ENCODE peak calls at places on chromosomes 16 and 17, in seven cellular contexts. One of them, this sample, is unnamed.

GRCh38 chr16:85919271-85920267 is 20.6 kb downstream of the IRF8 start:
- DNase-seq in CD8-positive, alpha-beta T cell: no peak
- DNase-seq in OCI-LY7: no peak
- DNase-seq in tibial artery: no peak
- DNase-seq in upper lobe of left lung: no peak
- DNase-seq in CD4-positive, alpha-beta T cell: no peak
- DNase-seq in cardiac muscle cell: no peak
- DNase-seq in this sample: no peak

GRCh38 chr17:78032166-78032565 is 73.7 kb downstream of the TNRC6C start:
- DNase-seq in CD8-positive, alpha-beta T cell: no peak
- DNase-seq in OCI-LY7: no peak
- DNase-seq in tibial artery: no peak
- DNase-seq in upper lobe of left lung: no peak
- DNase-seq in CD4-positive, alpha-beta T cell: no peak
- DNase-seq in cardiac muscle cell: peak; percentile 43
- DNase-seq in this sample: no peak

GRCh38 chr16:23282508-23282907 is 19.6 kb upstream of the SCNN1B start:
- DNase-seq in CD8-positive, alpha-beta T cell: no peak
- DNase-seq in OCI-LY7: no peak
- DNase-seq in tibial artery: no peak
- DNase-seq in upper lobe of left lung: no peak
- DNase-seq in CD4-positive, alpha-beta T cell: no peak
- DNase-seq in cardiac muscle cell: no peak
- DNase-seq in this sample: no peak

GRCh38 chr17:62862251-62862650 is 54.1 kb upstream of the MARCHF10 start:
- DNase-seq in CD8-positive, alpha-beta T cell: no peak
- DNase-seq in OCI-LY7: no peak
- DNase-seq in tibial artery: no peak
- DNase-seq in upper lobe of left lung: no peak
- DNase-seq in CD4-positive, alpha-beta T cell: no peak
- DNase-seq in cardiac muscle cell: no peak
- DNase-seq in this sample: no peak

GRCh38 chr16:85126731-85127662 is 14.7 kb upstream of the CIBAR2 start:
- DNase-seq in CD8-positive, alpha-beta T cell: no peak
- DNase-seq in OCI-LY7: no peak
- DNase-seq in tibial artery: peak; percentile 69
- DNase-seq in upper lobe of left lung: no peak
- DNase-seq in CD4-positive, alpha-beta T cell: no peak
- DNase-seq in cardiac muscle cell: peak; percentile 94
- DNase-seq in this sample: no peak

GRCh38 chr17:8622191-8622590 is 8.3 kb downstream of the MYH10 start:
- DNase-seq in CD8-positive, alpha-beta T cell: no peak
- DNase-seq in OCI-LY7: no peak
- DNase-seq in tibial artery: no peak
- DNase-seq in upper lobe of left lung: no peak
- DNase-seq in CD4-positive, alpha-beta T cell: no peak
- DNase-seq in cardiac muscle cell: no peak
- DNase-seq in this sample: no peak

GRCh38 chr16:47939690-47940089 is 216.1 kb downstream of the ABCC12 start:
- DNase-seq in CD8-positive, alpha-beta T cell: no peak
- DNase-seq in OCI-LY7: no peak
- DNase-seq in tibial artery: no peak
- DNase-seq in upper lobe of left lung: no peak
- DNase-seq in CD4-positive, alpha-beta T cell: no peak
- DNase-seq in cardiac muscle cell: no peak
- DNase-seq in this sample: no peak

GRCh38 chr16:14284930-14285541 is 213.9 kb downstream of the MRTFB start:
- DNase-seq in CD8-positive, alpha-beta T cell: no peak
- DNase-seq in OCI-LY7: peak; percentile 81
- DNase-seq in tibial artery: no peak
- DNase-seq in upper lobe of left lung: peak; percentile 53
- DNase-seq in CD4-positive, alpha-beta T cell: peak; percentile 30
- DNase-seq in cardiac muscle cell: peak; percentile 76
- DNase-seq in this sample: no peak

GRCh38 chr16:2026461-2027023 is at the start of gene NHERF2:
- DNase-seq in CD8-positive, alpha-beta T cell: no peak
- DNase-seq in OCI-LY7: no peak
- DNase-seq in tibial artery: no peak
- DNase-seq in upper lobe of left lung: peak; percentile 60
- DNase-seq in CD4-positive, alpha-beta T cell: no peak
- DNase-seq in cardiac muscle cell: peak; percentile 31
- DNase-seq in this sample: no peak

GRCh38 chr17:29588561-29589411 is 662 bp downstream of the GIT1 start:
- DNase-seq in CD8-positive, alpha-beta T cell: peak; percentile 66
- DNase-seq in OCI-LY7: peak; percentile 61
- DNase-seq in tibial artery: no peak
- DNase-seq in upper lobe of left lung: no peak
- DNase-seq in CD4-positive, alpha-beta T cell: no peak
- DNase-seq in cardiac muscle cell: peak; percentile 35
- DNase-seq in this sample: no peak

GRCh38 chr16:55329791-55330190 is 5.8 kb downstream of the IRX6 start:
- DNase-seq in CD8-positive, alpha-beta T cell: no peak
- DNase-seq in OCI-LY7: no peak
- DNase-seq in tibial artery: no peak
- DNase-seq in upper lobe of left lung: no peak
- DNase-seq in CD4-positive, alpha-beta T cell: no peak
- DNase-seq in cardiac muscle cell: no peak
- DNase-seq in this sample: no peak

GRCh38 chr16:66508914-66509496 is 40.9 kb downstream of the TK2 start:
- DNase-seq in CD8-positive, alpha-beta T cell: no peak
- DNase-seq in OCI-LY7: no peak
- DNase-seq in tibial artery: peak; percentile 55
- DNase-seq in upper lobe of left lung: no peak
- DNase-seq in CD4-positive, alpha-beta T cell: no peak
- DNase-seq in cardiac muscle cell: no peak
- DNase-seq in this sample: no peak

GRCh38 chr17:48444531-48445247 is 14.7 kb upstream of the SKAP1 start:
- DNase-seq in CD8-positive, alpha-beta T cell: peak; percentile 64
- DNase-seq in OCI-LY7: peak; percentile 45
- DNase-seq in tibial artery: no peak
- DNase-seq in upper lobe of left lung: no peak
- DNase-seq in CD4-positive, alpha-beta T cell: peak; percentile 18
- DNase-seq in cardiac muscle cell: no peak
- DNase-seq in this sample: no peak

GRCh38 chr16:88302666-88303065 is 80.1 kb upstream of the ZNF469 start:
- DNase-seq in CD8-positive, alpha-beta T cell: no peak
- DNase-seq in OCI-LY7: no peak
- DNase-seq in tibial artery: no peak
- DNase-seq in upper lobe of left lung: no peak
- DNase-seq in CD4-positive, alpha-beta T cell: no peak
- DNase-seq in cardiac muscle cell: no peak
- DNase-seq in this sample: no peak
- H3K27ac ChIP-seq in CD8-positive, alpha-beta T cell: no peak overlapping the region
- H3K27ac ChIP-seq in OCI-LY7: no peak overlapping the region
- H3K27ac ChIP-seq in tibial artery: no peak overlapping the region
- H3K27ac ChIP-seq in upper lobe of left lung: no peak overlapping the region
- H3K27ac ChIP-seq in CD4-positive, alpha-beta T cell: no peak overlapping the region
- H3K27ac ChIP-seq in cardiac muscle cell: no peak overlapping the region
- H3K27ac ChIP-seq in this sample: no peak overlapping the region

GRCh38 chr16:46883353-46883689 is 841 bp upstream of the GPT2 start:
- DNase-seq in CD8-positive, alpha-beta T cell: no peak
- DNase-seq in OCI-LY7: no peak
- DNase-seq in tibial artery: no peak
- DNase-seq in upper lobe of left lung: no peak
- DNase-seq in CD4-positive, alpha-beta T cell: no peak
- DNase-seq in cardiac muscle cell: no peak
- DNase-seq in this sample: no peak
- H3K27ac ChIP-seq in CD8-positive, alpha-beta T cell: no peak overlapping the region
- H3K27ac ChIP-seq in OCI-LY7: peak overlapping the region; percentile 50
- H3K27ac ChIP-seq in tibial artery: peak overlapping the region; percentile 41
- H3K27ac ChIP-seq in upper lobe of left lung: no peak overlapping the region
- H3K27ac ChIP-seq in CD4-positive, alpha-beta T cell: no peak overlapping the region
- H3K27ac ChIP-seq in cardiac muscle cell: no peak overlapping the region
- H3K27ac ChIP-seq in this sample: no peak overlapping the region

GRCh38 chr17:2071421-2072281 is 16.7 kb downstream of the HIC1 start:
- DNase-seq in CD8-positive, alpha-beta T cell: no peak
- DNase-seq in OCI-LY7: no peak
- DNase-seq in tibial artery: no peak
- DNase-seq in upper lobe of left lung: no peak
- DNase-seq in CD4-positive, alpha-beta T cell: no peak
- DNase-seq in cardiac muscle cell: peak; percentile 80
- DNase-seq in this sample: no peak
- H3K27ac ChIP-seq in CD8-positive, alpha-beta T cell: no peak overlapping the region
- H3K27ac ChIP-seq in OCI-LY7: no peak overlapping the region
- H3K27ac ChIP-seq in tibial artery: peak overlapping the region; percentile 11
- H3K27ac ChIP-seq in upper lobe of left lung: peak overlapping the region; percentile 75
- H3K27ac ChIP-seq in CD4-positive, alpha-beta T cell: no peak overlapping the region
- H3K27ac ChIP-seq in cardiac muscle cell: no peak overlapping the region
- H3K27ac ChIP-seq in this sample: no peak overlapping the region

DNA sequence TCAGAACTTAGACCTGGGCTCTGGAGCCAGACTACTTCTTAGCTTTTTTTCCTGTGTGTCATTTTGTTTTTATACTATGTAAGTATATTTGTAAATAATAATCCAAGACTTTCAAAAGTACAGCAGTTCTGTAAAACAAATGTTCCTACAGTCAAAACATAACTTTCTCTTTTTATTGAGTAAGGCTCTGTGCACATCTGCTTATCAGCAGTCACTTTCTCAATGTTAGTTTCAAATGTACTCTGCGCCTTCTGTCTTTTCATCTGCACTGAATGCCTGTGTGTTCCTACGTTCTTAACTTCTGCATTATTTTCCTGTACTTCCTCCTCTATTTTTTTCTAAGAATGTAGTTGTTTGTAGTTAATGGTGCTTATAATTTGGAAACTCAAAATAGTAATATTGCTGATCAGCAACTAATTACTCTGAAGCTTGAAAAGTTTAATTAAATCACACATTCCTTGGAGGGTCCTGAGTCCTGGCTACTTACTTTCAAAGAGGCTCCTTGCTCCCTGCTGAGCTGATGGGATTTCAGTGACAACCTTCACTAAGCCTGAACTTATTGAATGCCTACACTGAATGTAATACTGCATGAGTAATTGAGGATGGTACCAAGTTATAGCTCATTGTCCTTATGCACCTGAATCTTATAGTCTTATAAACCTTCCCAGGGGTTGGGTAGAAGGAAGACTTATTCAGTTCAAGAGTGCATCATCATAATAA is 329.9 kb downstream of the KCNJ2 start:
- DNase-seq in CD8-positive, alpha-beta T cell: no peak
- DNase-seq in OCI-LY7: no peak
- DNase-seq in tibial artery: no peak
- DNase-seq in upper lobe of left lung: no peak
- DNase-seq in CD4-positive, alpha-beta T cell: no peak
- DNase-seq in cardiac muscle cell: no peak
- DNase-seq in this sample: no peak
- H3K27ac ChIP-seq in CD8-positive, alpha-beta T cell: no peak overlapping the region
- H3K27ac ChIP-seq in OCI-LY7: no peak overlapping the region
- H3K27ac ChIP-seq in tibial artery: no peak overlapping the region
- H3K27ac ChIP-seq in upper lobe of left lung: no peak overlapping the region
- H3K27ac ChIP-seq in CD4-positive, alpha-beta T cell: no peak overlapping the region
- H3K27ac ChIP-seq in cardiac muscle cell: no peak overlapping the region
- H3K27ac ChIP-seq in this sample: no peak overlapping the region

GRCh38 chr16:11557811-11558210 is 28.9 kb downstream of the LITAF start:
- DNase-seq in CD8-positive, alpha-beta T cell: no peak
- DNase-seq in OCI-LY7: no peak
- DNase-seq in tibial artery: no peak
- DNase-seq in upper lobe of left lung: no peak
- DNase-seq in CD4-positive, alpha-beta T cell: no peak
- DNase-seq in cardiac muscle cell: no peak
- DNase-seq in this sample: no peak
- H3K27ac ChIP-seq in CD8-positive, alpha-beta T cell: peak overlapping the region; percentile 60
- H3K27ac ChIP-seq in OCI-LY7: no peak overlapping the region
- H3K27ac ChIP-seq in tibial artery: peak overlapping the region; percentile 7
- H3K27ac ChIP-seq in upper lobe of left lung: no peak overlapping the region
- H3K27ac ChIP-seq in CD4-positive, alpha-beta T cell: peak overlapping the region; percentile 62
- H3K27ac ChIP-seq in cardiac muscle cell: no peak overlapping the region
- H3K27ac ChIP-seq in this sample: no peak overlapping the region